ENCODE peak calls at places on chromosomes 3 and 15, in five cellular contexts. Q, T, X, Z and M are unnamed samples.

GRCh38 chr3:189277711-189278110 is 105.9 kb downstream of the TPRG1 start:
- DNase-seq in Q (no peak), Z (peak; percentile 73), T (no peak), X (no peak), M (no peak)

GRCh38 chr3:44128057-44128775 is 113.5 kb upstream of the TOPAZ1 start:
- DNase-seq in Q (no peak), Z (no peak), T (no peak), X (no peak), M (no peak)

GRCh38 chr15:49215768-49216739 is 46.0 kb downstream of the GALK2 start:
- DNase-seq in Q (peak; percentile 56), T (no peak), X (peak; percentile 45), Z (peak; percentile 40), M (peak; percentile 44)

GRCh38 chr3:78660958-78661357 is 1106.8 kb downstream of the ROBO1 start:
- DNase-seq in X (peak; percentile 24), T (peak; percentile 32), Z (no peak), Q (no peak), M (no peak)

GRCh38 chr15:74616020-74616939 is 644 bp downstream of the CLK3 start:
- DNase-seq in Q (peak; percentile 81), Z (peak; percentile 41), X (peak; percentile 87), T (peak; percentile 20), M (peak; percentile 90)

GRCh38 chr3:109045271-109046051 is 72.5 kb downstream of the MORC1 start:
- DNase-seq in T (no peak), X (no peak), Z (no peak), Q (no peak), M (no peak)

GRCh38 chr3:112776000-112776399 is 70.7 kb downstream of the CD200R1L start:
- DNase-seq in X (no peak), Z (no peak), T (no peak), Q (no peak), M (no peak)

GRCh38 chr3:175732053-175732452 is 872.9 kb downstream of the NAALADL2 start:
- DNase-seq in Q (no peak), Z (no peak), X (no peak), T (no peak), M (no peak)

GRCh38 chr15:75192307-75192706 is 9.4 kb upstream of the C15orf39 start:
- DNase-seq in T (no peak), Q (no peak), Z (no peak), X (no peak), M (no peak)

GRCh38 chr3:38131621-38132369 is 5.1 kb downstream of the ACAA1 start:
- DNase-seq in T (no peak), Q (no peak), X (no peak), Z (no peak), M (no peak)

GRCh38 chr15:91706366-91707032 is 147.0 kb upstream of the SLCO3A1 start:
- DNase-seq in X (peak; percentile 82), T (peak; percentile 50), Q (peak; percentile 63), Z (peak; percentile 12), M (peak; percentile 54)
- H3K4me3 ChIP-seq in X (no peak overlapping the region), T (no peak overlapping the region), Q (no peak overlapping the region), Z (no peak overlapping the region), M (no peak overlapping the region)

DNA sequence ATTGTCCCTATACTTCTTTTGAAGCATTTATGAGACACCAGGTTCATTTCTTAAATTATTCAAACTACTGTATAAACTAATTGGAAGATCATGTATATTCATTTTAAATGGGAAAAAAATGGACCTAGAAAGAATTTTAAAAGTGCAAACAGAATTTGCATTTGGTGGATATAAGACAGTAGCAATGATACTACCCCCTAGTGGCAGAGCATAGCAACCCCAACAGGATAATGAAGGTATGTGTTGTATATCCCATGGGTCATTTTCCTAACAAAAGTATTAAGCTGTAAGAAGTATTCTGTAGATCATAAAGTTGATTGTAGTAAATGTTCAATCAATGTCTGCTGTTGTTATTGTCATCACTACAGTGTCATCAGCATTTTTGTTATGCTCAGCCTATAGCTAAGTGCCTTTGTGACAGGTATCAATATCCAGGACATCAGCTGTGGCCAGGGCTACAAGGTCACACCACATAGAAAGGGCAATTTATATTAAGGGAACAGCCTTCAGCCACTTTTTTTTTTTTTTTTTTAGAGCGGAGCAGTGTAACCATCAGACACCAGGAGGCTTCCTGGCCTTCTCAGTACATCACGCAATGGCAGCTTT is 175.8 kb downstream of the FOXB1 start:
- DNase-seq in T (no peak), Z (no peak), X (no peak), Q (no peak), M (no peak)
- TF ChIP-seq CTCF in T (peak; percentile 69), Z (peak; percentile 84), X (peak; percentile 71), Q (peak; percentile 83), M (peak; percentile 83)

DNA sequence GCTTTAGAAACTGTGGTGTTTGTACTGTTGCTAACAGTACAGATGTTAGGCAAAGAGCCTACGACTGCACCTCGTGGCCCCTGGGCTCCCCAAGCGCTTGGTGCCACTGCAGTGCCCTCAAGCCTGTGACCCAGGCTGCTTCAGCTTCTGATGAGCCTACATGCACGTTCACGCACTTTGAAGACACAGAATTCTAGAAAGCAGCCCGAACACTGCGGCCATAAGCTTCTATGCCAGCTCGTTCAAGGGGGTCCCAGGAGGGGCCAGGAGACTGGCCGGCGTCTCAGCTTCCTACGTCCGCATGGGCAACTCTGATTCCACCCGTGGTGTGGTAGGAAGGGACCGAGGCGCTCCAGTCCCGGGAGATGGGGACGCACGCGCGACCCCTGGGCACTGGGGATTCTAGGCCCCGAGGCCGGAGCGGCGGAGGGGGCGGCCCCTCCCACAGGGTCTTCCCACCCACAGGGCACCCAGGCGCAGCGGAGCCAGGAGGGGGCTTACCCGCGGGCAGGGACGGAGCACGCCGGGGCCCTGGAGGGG is 653 bp downstream of the MYO5C start:
- DNase-seq in X (no peak), T (no peak), Z (no peak), Q (no peak), M (no peak)
- H3K4me3 ChIP-seq in X (peak overlapping the region; percentile 68), T (peak overlapping the region; percentile 58), Z (peak overlapping the region; percentile 51), Q (peak overlapping the region; percentile 79), M (peak overlapping the region; percentile 89)

GRCh38 chr3:178422406-178422805 is 113.8 kb upstream of the KCNMB2 start:
- DNase-seq in T (no peak), X (no peak), Q (no peak), Z (no peak), M (no peak)
- TF ChIP-seq CTCF in T (no peak), X (no peak), Q (no peak), Z (peak; percentile 23), M (no peak)

DNA sequence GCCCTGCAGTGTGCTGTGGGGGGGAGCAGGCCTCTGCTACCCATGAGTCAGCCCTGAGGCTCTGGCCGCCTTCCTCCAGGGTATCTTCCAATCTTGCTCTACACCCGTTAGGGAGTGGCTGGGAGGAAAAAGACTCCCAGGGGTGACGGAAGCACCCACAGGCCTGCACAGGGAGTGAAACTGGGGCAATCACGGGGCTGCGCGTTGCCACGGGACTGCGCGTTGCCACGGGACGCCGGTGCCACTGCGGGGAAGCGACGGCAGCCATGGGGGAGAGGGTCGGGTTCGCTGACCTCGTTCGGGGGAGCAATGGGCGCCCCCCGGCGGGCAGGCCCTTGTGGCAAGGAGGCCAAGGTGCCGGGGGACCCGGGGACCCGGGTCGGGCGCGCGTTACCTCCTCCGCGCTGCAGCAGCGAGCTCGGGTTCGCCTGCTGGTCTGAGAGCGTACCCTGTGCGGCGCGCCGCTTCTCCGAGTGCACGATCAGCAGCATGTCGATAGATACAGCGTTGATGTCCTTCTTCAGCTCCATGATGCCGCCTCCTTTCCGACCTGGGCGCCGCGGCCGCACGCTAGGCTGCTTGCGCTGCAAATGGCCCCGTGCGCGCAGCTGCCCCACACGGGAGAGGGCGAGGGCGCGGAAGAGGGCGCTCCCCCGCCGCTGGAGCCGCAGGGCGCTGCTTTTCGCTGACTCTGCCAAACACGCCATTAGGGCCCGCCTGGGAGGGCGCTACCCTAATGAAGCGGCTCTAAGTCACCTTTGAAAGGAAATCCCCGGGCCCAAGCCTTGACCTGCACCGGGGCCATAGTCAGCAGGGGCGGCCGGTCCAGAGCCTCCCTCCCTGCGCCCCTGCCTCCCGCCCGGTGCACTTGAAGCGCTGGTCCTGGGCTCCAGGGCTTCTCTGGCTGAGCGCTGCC is at the start of gene KY:
- DNase-seq in T (peak; percentile 65), Z (no peak), X (peak; percentile 48), Q (peak; percentile 59), M (peak; percentile 36)
- H3K4me3 ChIP-seq in T (peak within 1 kb of the TSS; percentile 64), Z (no peak within 1 kb of the TSS), X (peak within 1 kb of the TSS; percentile 57), Q (peak within 1 kb of the TSS; percentile 70), M (peak within 1 kb of the TSS; percentile 50)

GRCh38 chr3:117534138-117534537 is 824.6 kb downstream of the TUSC7 start:
- DNase-seq in Z (no peak), T (no peak), Q (no peak), X (no peak), M (no peak)

GRCh38 chr3:117539729-117540128 is 830.1 kb downstream of the TUSC7 start:
- DNase-seq in T (no peak), Q (no peak), X (no peak), Z (no peak), M (no peak)

GRCh38 chr3:117540583-117540982 is 831.0 kb downstream of the TUSC7 start:
- DNase-seq in Z (no peak), Q (no peak), T (no peak), X (no peak), M (no peak)

GRCh38 chr3:117532268-117532667 is 822.7 kb downstream of the TUSC7 start:
- DNase-seq in X (no peak), Z (no peak), Q (no peak), T (no peak), M (no peak)

GRCh38 chr3:117537949-117538348 is 828.4 kb downstream of the TUSC7 start:
- DNase-seq in X (no peak), Z (no peak), T (no peak), Q (no peak), M (no peak)
- TF ChIP-seq CTCF in X (no peak), Z (no peak), T (no peak), Q (no peak), M (no peak)

GRCh38 chr15:63227689-63228088 is 38.3 kb downstream of the RAB8B start:
- DNase-seq in X (no peak), Z (no peak), Q (no peak), T (no peak), M (no peak)
- H3K4me3 ChIP-seq in X (no peak overlapping the region), Z (no peak overlapping the region), Q (no peak overlapping the region), T (no peak overlapping the region), M (no peak overlapping the region)